ENCODE peak calls at places on chromosomes 7 and 10, in five cellular contexts. X is retinal pigment epithelial cell; O is NCI-H187; F is Peyer's patch; C is stimulated activated naive B cell treated with anti-CD40 and anti-IgM and Interleukin-4, amounts not matched to agents 10 μg/mL and 1 μg/mL and 100 μg/mL, for 72 hours. U is an unnamed sample.

GRCh38 chr10:95356190-95356955 is 65.6 kb upstream of the PDLIM1 start:
- DNase-seq in X (no peak), O (no peak), F (no peak), C (no peak), U (no peak)

GRCh38 chr7:539731-540411 is 20.2 kb upstream of the PDGFA start:
- DNase-seq in X (no peak), O (no peak), F (peak; percentile 91), C (no peak), U (no peak)

GRCh38 chr10:79246209-79246581 is 101.1 kb upstream of the PPIF start:
- DNase-seq in X (peak; percentile 43), O (no peak), F (no peak), C (no peak), U (peak; percentile 87)

GRCh38 chr10:101631821-101632475 is 43.8 kb downstream of the DPCD start:
- DNase-seq in X (no peak), O (no peak), F (no peak), C (no peak), U (no peak)

GRCh38 chr7:35389636-35390035 is 135.7 kb upstream of the TBX20 start:
- DNase-seq in X (no peak), O (no peak), F (no peak), C (no peak), U (no peak)

GRCh38 chr7:47435889-47436312 is 146.0 kb downstream of the TNS3 start:
- DNase-seq in X (no peak), O (no peak), F (peak; percentile 66), C (no peak), U (no peak)

GRCh38 chr10:22681783-22682183 is 32.6 kb downstream of the PIP4K2A start:
- DNase-seq in X (peak; percentile 29), O (no peak), F (no peak), C (no peak), U (no peak)

GRCh38 chr10:24344279-24344678 is 135.3 kb downstream of the KIAA1217 start:
- DNase-seq in X (peak; percentile 94), O (no peak), F (no peak), C (no peak), U (no peak)

GRCh38 chr7:1802899-1803298 is 132.8 kb downstream of the ELFN1 start:
- DNase-seq in X (no peak), O (no peak), F (no peak), C (no peak), U (no peak)

GRCh38 chr7:50264908-50265307 is 39.6 kb upstream of the IKZF1 start:
- DNase-seq in X (no peak), O (no peak), F (no peak), C (no peak), U (no peak)

GRCh38 chr7:143901360-143901709 is 641 bp downstream of the TCAF1 start:
- DNase-seq in X (no peak), O (peak; percentile 59), F (no peak), C (no peak), U (peak; percentile 67)

GRCh38 chr10:38047666-38048065 is 37.2 kb downstream of the ZNF33A start:
- DNase-seq in X (no peak), O (no peak), F (no peak), C (no peak), U (no peak)